ENCODE peak calls at places on chromosomes 12 and 14, in eight cellular contexts. U, T, Y, K, B, D, X and Z are unnamed samples.

GRCh38 chr12:116189692-116190091 is 87.8 kb downstream of the MED13L start:
- DNase-seq in U (no peak), T (no peak), Y (no peak), K (no peak), B (no peak), D (no peak), X (no peak), Z (no peak)

GRCh38 chr12:96193725-96194571 is at the start of gene ELK3:
- DNase-seq in U (peak), T (peak), Y (peak), K (peak), B (peak), D (peak), X (peak), Z (peak)

GRCh38 chr12:49093746-49094103 is 876 bp downstream of the DHH start:
- DNase-seq in U (no peak), T (no peak), Y (no peak), K (peak), B (no peak), D (no peak), X (no peak), Z (no peak)

GRCh38 chr14:98226411-98226810 is 1045.6 kb downstream of the BCL11B start:
- DNase-seq in U (no peak), T (no peak), Y (no peak), K (no peak), B (no peak), D (no peak), X (no peak), Z (no peak)

GRCh38 chr12:53601296-53601847 is 24.8 kb downstream of the ATF7 start:
- DNase-seq in U (no peak), T (no peak), Y (no peak), K (no peak), B (no peak), D (no peak), X (no peak), Z (no peak)

GRCh38 chr12:34600592-34601462 is 578.5 kb downstream of the ALG10 start:
- DNase-seq in U (no peak), T (peak), Y (no peak), K (no peak), B (no peak), D (no peak), X (no peak), Z (peak)

GRCh38 chr12:101298426-101298825 is 18.5 kb downstream of the UTP20 start:
- DNase-seq in U (no peak), T (no peak), Y (peak), K (no peak), B (no peak), D (no peak), X (no peak), Z (no peak)

GRCh38 chr14:69039287-69039628 is 60.2 kb upstream of the ACTN1 start:
- DNase-seq in U (no peak), T (no peak), Y (peak), K (no peak), B (no peak), D (no peak), X (no peak), Z (no peak)

GRCh38 chr12:102439391-102440108 is 40.8 kb downstream of the IGF1 start:
- DNase-seq in U (no peak), T (no peak), Y (no peak), K (no peak), B (no peak), D (no peak), X (no peak), Z (no peak)

GRCh38 chr14:90608925-90609324 is 207.3 kb downstream of the TTC7B start:
- DNase-seq in U (no peak), T (no peak), Y (no peak), K (no peak), B (no peak), D (no peak), X (no peak), Z (no peak)